ENCODE peak calls at places on chromosomes 3 and 15, in five cellular contexts. Z is A673, K is K562, N is HepG2, P is fibroblast of villous mesenchyme. R is an unnamed sample.

GRCh38 chr15:68930268-68931022 is at the start of gene SPESP1:
- DNase-seq in P (peak; percentile 64), K (no peak), N (no peak), Z (no peak), R (peak; percentile 62)

GRCh38 chr3:125163739-125164601 is 48.6 kb downstream of the SLC12A8 start:
- DNase-seq in N (peak; percentile 31), Z (no peak), P (peak; percentile 79), K (no peak), R (no peak)

GRCh38 chr3:128726691-128727031 is 678 bp downstream of the RAB7A start:
- DNase-seq in Z (peak; percentile 38), K (no peak), P (peak; percentile 85), N (peak; percentile 58), R (peak; percentile 58)

GRCh38 chr15:81492303-81492702 is 118.3 kb upstream of the TMC3 start:
- DNase-seq in N (no peak), Z (no peak), K (no peak), P (peak; percentile 6), R (peak; percentile 81)

GRCh38 chr3:2354702-2355101 is 256.0 kb downstream of the CNTN4 start:
- DNase-seq in Z (peak; percentile 83), P (peak; percentile 53), N (no peak), K (no peak), R (peak; percentile 42)

GRCh38 chr15:74244818-74245341 is 8.8 kb downstream of the CCDC33 start:
- DNase-seq in P (no peak), K (no peak), N (no peak), Z (no peak), R (no peak)

GRCh38 chr3:123068227-123069020 is 1.6 kb downstream of the PDIA5 start:
- DNase-seq in Z (no peak), K (no peak), N (peak; percentile 75), P (peak; percentile 57), R (no peak)

GRCh38 chr3:11386413-11387155 is 114.4 kb downstream of the ATG7 start:
- DNase-seq in N (no peak), P (no peak), K (no peak), Z (no peak), R (peak; percentile 59)

GRCh38 chr3:16243706-16244490 is 20.8 kb downstream of the DPH3 start:
- DNase-seq in N (no peak), P (no peak), K (no peak), Z (peak; percentile 30), R (peak; percentile 39)

GRCh38 chr3:39447637-39448483 is 19.6 kb upstream of the MOBP start:
- DNase-seq in N (peak; percentile 80), K (peak; percentile 90), P (peak; percentile 88), Z (peak; percentile 75), R (peak; percentile 90)

GRCh38 chr3:183591881-183592521 is 36.5 kb upstream of the KLHL6 start:
- DNase-seq in N (no peak), K (no peak), P (peak; percentile 10), Z (no peak), R (peak; percentile 15)

DNA sequence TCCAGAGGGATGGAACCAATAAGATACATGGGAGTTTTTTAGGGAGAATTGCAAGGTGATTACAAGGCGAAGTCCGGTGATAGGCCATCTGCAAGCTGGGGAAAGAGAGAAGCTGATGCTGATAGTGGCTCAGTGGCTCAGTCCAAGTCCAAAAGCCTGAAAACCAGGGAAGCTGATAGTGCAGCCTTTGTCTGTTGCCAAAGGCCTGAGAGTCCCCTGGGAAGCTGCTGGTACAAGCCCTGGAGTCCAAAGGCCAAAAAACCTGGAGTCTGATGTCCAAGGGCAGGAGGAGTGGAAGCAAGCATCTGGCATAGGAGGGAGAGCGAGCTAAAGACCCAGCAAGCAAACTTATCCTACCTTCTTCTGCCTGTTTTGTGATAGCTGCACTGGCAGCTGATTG is 16.6 kb downstream of the TFG start:
- DNase-seq in N (peak; percentile 44), K (no peak), P (no peak), Z (no peak), R (no peak)
- H3K4me3 ChIP-seq in N (no peak overlapping the region), K (no peak overlapping the region), P (no peak overlapping the region), Z (no peak overlapping the region), R (no peak overlapping the region)

DNA sequence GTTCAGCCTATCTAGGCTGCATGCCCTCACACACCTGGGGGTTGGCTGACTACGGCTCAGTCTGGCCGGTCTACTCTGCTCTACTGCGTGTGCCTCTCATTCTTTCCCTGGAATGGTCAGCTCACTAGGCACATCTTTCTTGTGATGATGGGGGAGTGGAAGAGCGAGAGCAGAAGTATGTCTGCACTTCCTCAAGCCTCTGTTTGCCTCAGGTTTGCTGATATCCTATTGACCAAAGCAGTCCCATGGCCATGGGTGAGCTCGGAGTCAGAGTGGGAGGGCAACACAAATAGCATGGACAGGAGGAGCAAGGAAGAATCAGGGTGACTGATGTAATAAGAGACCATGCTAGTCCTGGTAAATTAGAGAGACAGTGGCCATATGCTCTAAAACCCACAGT is 167.9 kb upstream of the PRICKLE2 start:
- DNase-seq in P (no peak), N (no peak), Z (no peak), K (no peak), R (no peak)
- H3K4me3 ChIP-seq in P (no peak overlapping the region), N (no peak overlapping the region), Z (no peak overlapping the region), K (no peak overlapping the region), R (no peak overlapping the region)

GRCh38 chr15:60918234-60918964 is 310.7 kb downstream of the RORA start:
- DNase-seq in P (no peak), K (no peak), Z (no peak), N (no peak), R (no peak)

GRCh38 chr15:60916032-60916673 is 312.9 kb downstream of the RORA start:
- DNase-seq in P (no peak), K (no peak), Z (no peak), N (no peak), R (no peak)

GRCh38 chr15:60914360-60914759 is 314.7 kb downstream of the RORA start:
- DNase-seq in K (no peak), N (no peak), Z (no peak), P (no peak), R (peak; percentile 36)

GRCh38 chr15:60917469-60918130 is 311.5 kb downstream of the RORA start:
- DNase-seq in P (peak; percentile 51), K (no peak), N (no peak), Z (peak; percentile 27), R (peak; percentile 58)

GRCh38 chr15:60916674-60917468 is 312.2 kb downstream of the RORA start:
- DNase-seq in P (peak; percentile 82), K (peak; percentile 63), N (peak; percentile 67), Z (peak; percentile 84), R (peak; percentile 90)
- H3K4me3 ChIP-seq in P (no peak overlapping the region), K (no peak overlapping the region), N (peak overlapping the region; percentile 27), Z (no peak overlapping the region), R (no peak overlapping the region)

GRCh38 chr3:49812916-49813496 is 747 bp downstream of the UBA7 start:
- DNase-seq in Z (no peak), K (no peak), P (no peak), N (no peak), R (no peak)
- H3K4me3 ChIP-seq in Z (no peak overlapping the region), K (no peak overlapping the region), P (peak overlapping the region; percentile 74), N (peak overlapping the region; percentile 67), R (peak overlapping the region; percentile 65)

DNA sequence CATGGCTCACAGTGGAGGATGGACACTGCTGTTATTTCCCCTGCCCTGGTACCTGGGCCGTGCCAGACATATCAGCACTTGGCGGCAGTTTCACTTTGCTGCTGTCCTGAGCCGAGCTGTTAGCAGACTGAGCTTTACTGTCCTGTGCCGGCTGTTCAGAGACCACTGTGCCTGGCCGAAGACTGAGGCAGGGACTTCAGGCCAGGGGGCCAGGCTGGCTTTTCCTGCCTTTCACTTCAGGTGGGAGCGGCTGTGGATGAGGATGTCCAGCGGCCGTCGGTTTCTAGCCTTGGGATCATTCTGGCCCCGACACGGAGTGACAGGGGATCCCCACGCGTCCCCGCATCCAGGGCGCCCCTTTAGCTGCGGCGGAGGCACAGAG is 1.0 kb downstream of the ATP10A start:
- DNase-seq in N (no peak), P (no peak), Z (no peak), K (no peak), R (no peak)
- H3K4me3 ChIP-seq in N (peak overlapping the region; percentile 64), P (no peak overlapping the region), Z (no peak overlapping the region), K (no peak overlapping the region), R (peak overlapping the region; percentile 51)

GRCh38 chr15:70112018-70112395 is 14.3 kb upstream of the TLE3 start:
- DNase-seq in N (no peak), P (peak; percentile 21), K (no peak), Z (no peak), R (no peak)

GRCh38 chr15:70109522-70109921 is 11.8 kb upstream of the TLE3 start:
- DNase-seq in Z (no peak), P (no peak), K (no peak), N (no peak), R (no peak)

GRCh38 chr15:70109982-70110381 is 12.3 kb upstream of the TLE3 start:
- DNase-seq in K (no peak), Z (no peak), N (no peak), P (no peak), R (no peak)

GRCh38 chr15:70113304-70113700 is 15.6 kb upstream of the TLE3 start:
- DNase-seq in P (no peak), Z (no peak), N (no peak), K (no peak), R (no peak)

GRCh38 chr15:70111203-70112017 is 13.7 kb upstream of the TLE3 start:
- DNase-seq in N (no peak), Z (peak; percentile 91), K (peak; percentile 81), P (peak; percentile 93), R (peak; percentile 88)
- H3K4me3 ChIP-seq in N (no peak overlapping the region), Z (peak overlapping the region; percentile 26), K (no peak overlapping the region), P (peak overlapping the region; percentile 24), R (no peak overlapping the region)

DNA sequence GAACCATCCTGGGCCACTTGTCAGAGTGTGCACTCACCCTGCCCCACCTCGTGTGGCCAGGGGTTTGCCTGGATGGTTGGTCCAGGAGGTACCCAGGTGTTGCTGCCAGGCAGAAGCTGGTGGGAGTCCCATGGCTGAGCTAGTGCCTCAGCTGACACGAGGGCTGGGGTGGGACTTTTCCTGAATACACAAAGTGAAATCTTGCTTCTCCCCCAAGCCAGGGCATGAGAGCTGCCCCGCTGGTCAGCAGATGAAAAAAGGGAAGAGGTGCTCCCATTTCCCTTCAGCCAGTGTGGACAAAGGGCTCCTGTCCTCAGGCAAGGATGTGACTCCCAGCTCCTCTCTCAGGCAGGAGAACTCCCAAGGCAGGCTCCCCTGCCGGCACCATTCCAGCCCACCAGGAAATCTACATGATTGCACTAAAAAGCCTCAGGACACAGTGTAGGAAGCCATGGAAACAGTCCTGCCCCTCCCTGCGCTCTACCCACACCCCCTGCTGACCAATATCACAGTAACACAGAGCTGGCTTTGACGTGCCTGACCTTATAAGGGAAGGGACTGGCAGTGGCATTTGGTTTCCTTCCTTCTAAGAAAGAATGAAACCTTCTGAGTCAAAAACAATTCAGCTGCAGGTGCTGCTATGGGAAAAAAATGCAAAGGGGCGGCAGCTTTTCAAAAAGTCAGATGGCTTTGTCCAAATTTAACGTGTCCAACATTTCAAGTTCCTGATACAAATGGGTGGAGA is 33.9 kb downstream of the MYO5C start:
- DNase-seq in K (no peak), Z (peak; percentile 70), N (no peak), P (peak; percentile 60), R (peak; percentile 87)
- H3K4me3 ChIP-seq in K (no peak overlapping the region), Z (no peak overlapping the region), N (no peak overlapping the region), P (no peak overlapping the region), R (no peak overlapping the region)

GRCh38 chr3:149280950-149281349 is 52.5 kb downstream of the TM4SF18 start:
- DNase-seq in N (no peak), K (no peak), Z (no peak), P (no peak), R (no peak)

GRCh38 chr3:149274220-149274619 is 52.6 kb upstream of the CP start:
- DNase-seq in Z (no peak), K (no peak), N (no peak), P (no peak), R (no peak)

GRCh38 chr3:149278911-149279310 is 54.5 kb downstream of the TM4SF18 start:
- DNase-seq in Z (no peak), N (no peak), K (no peak), P (no peak), R (no peak)

GRCh38 chr3:149276621-149277020 is 55.0 kb upstream of the CP start:
- DNase-seq in N (no peak), Z (no peak), P (no peak), K (no peak), R (no peak)

GRCh38 chr3:149277338-149277813 is 55.7 kb upstream of the CP start:
- DNase-seq in K (no peak), N (peak; percentile 64), P (peak; percentile 87), Z (no peak), R (peak; percentile 67)
- H3K4me3 ChIP-seq in K (no peak overlapping the region), N (no peak overlapping the region), P (no peak overlapping the region), Z (no peak overlapping the region), R (no peak overlapping the region)

R was measured in fibroblast of pulmonary artery.